ENCODE peak calls at places on chromosomes 16 and 17, in five cellular contexts. One of them, this sample, is unnamed.

GRCh38 chr16:1152123-1152638 is 725 bp upstream of the CACNA1H start:
- DNase-seq in nephron progenitor cell: peak; percentile 63
- DNase-seq in Calu3: no peak
- DNase-seq in natural killer cell treated with Interleukin-12 subunit alpha and Interleukin-12 subunit beta and Interleukin-15 and Interleukin-18, amount 100 ng/mL, for 72 hours: no peak
- DNase-seq in tibial nerve: no peak
- DNase-seq in this sample: no peak

GRCh38 chr17:2176484-2177175 is 121.7 kb downstream of the HIC1 start:
- DNase-seq in tibial nerve: no peak
- DNase-seq in Calu3: no peak
- DNase-seq in natural killer cell treated with Interleukin-12 subunit alpha and Interleukin-12 subunit beta and Interleukin-15 and Interleukin-18, amount 100 ng/mL, for 72 hours: no peak
- DNase-seq in nephron progenitor cell: no peak
- DNase-seq in this sample: no peak

GRCh38 chr16:28822520-28823290 is at the start of gene ATXN2L:
- DNase-seq in Calu3: peak; percentile 95
- DNase-seq in nephron progenitor cell: peak; percentile 87
- DNase-seq in natural killer cell treated with Interleukin-12 subunit alpha and Interleukin-12 subunit beta and Interleukin-15 and Interleukin-18, amount 100 ng/mL, for 72 hours: peak; percentile 98
- DNase-seq in tibial nerve: peak; percentile 84
- DNase-seq in this sample: peak; percentile 91

GRCh38 chr16:61921373-61921772 is 114.9 kb downstream of the CDH8 start:
- DNase-seq in natural killer cell treated with Interleukin-12 subunit alpha and Interleukin-12 subunit beta and Interleukin-15 and Interleukin-18, amount 100 ng/mL, for 72 hours: no peak
- DNase-seq in nephron progenitor cell: no peak
- DNase-seq in tibial nerve: no peak
- DNase-seq in Calu3: no peak
- DNase-seq in this sample: no peak

GRCh38 chr17:55114283-55114682 is 145.7 kb downstream of the STXBP4 start:
- DNase-seq in tibial nerve: no peak
- DNase-seq in nephron progenitor cell: no peak
- DNase-seq in natural killer cell treated with Interleukin-12 subunit alpha and Interleukin-12 subunit beta and Interleukin-15 and Interleukin-18, amount 100 ng/mL, for 72 hours: no peak
- DNase-seq in Calu3: no peak
- DNase-seq in this sample: no peak

GRCh38 chr17:7043544-7044268 is at the start of gene SLC16A11:
- DNase-seq in nephron progenitor cell: peak; percentile 59
- DNase-seq in Calu3: no peak
- DNase-seq in natural killer cell treated with Interleukin-12 subunit alpha and Interleukin-12 subunit beta and Interleukin-15 and Interleukin-18, amount 100 ng/mL, for 72 hours: no peak
- DNase-seq in tibial nerve: no peak
- DNase-seq in this sample: peak; percentile 50

GRCh38 chr16:66427036-66427446 is at the start of gene BEAN1:
- DNase-seq in Calu3: peak; percentile 38
- DNase-seq in natural killer cell treated with Interleukin-12 subunit alpha and Interleukin-12 subunit beta and Interleukin-15 and Interleukin-18, amount 100 ng/mL, for 72 hours: no peak
- DNase-seq in tibial nerve: no peak
- DNase-seq in nephron progenitor cell: peak; percentile 73
- DNase-seq in this sample: no peak

GRCh38 chr17:50903604-50904521 is 37.7 kb upstream of the TOB1 start:
- DNase-seq in Calu3: no peak
- DNase-seq in natural killer cell treated with Interleukin-12 subunit alpha and Interleukin-12 subunit beta and Interleukin-15 and Interleukin-18, amount 100 ng/mL, for 72 hours: no peak
- DNase-seq in tibial nerve: no peak
- DNase-seq in nephron progenitor cell: no peak
- DNase-seq in this sample: no peak

GRCh38 chr16:73058221-73058615 is 10.3 kb upstream of the ZFHX3 start:
- DNase-seq in tibial nerve: no peak
- DNase-seq in natural killer cell treated with Interleukin-12 subunit alpha and Interleukin-12 subunit beta and Interleukin-15 and Interleukin-18, amount 100 ng/mL, for 72 hours: no peak
- DNase-seq in nephron progenitor cell: peak; percentile 61
- DNase-seq in Calu3: peak; percentile 64
- DNase-seq in this sample: no peak

GRCh38 chr16:86826931-86827330 is 248.6 kb downstream of the FOXL1 start:
- DNase-seq in nephron progenitor cell: peak; percentile 30
- DNase-seq in tibial nerve: no peak
- DNase-seq in Calu3: no peak
- DNase-seq in natural killer cell treated with Interleukin-12 subunit alpha and Interleukin-12 subunit beta and Interleukin-15 and Interleukin-18, amount 100 ng/mL, for 72 hours: no peak
- DNase-seq in this sample: no peak

GRCh38 chr17:33334703-33335102 is 41.6 kb upstream of the ASIC2 start:
- DNase-seq in natural killer cell treated with Interleukin-12 subunit alpha and Interleukin-12 subunit beta and Interleukin-15 and Interleukin-18, amount 100 ng/mL, for 72 hours: no peak
- DNase-seq in nephron progenitor cell: no peak
- DNase-seq in Calu3: no peak
- DNase-seq in tibial nerve: no peak
- DNase-seq in this sample: no peak

This sample was measured in brain pericyte.